ENCODE peak calls at places on chromosomes 16 and 17, in four cellular contexts. L, M, N and D are unnamed samples.
A peak's percentile ranks its signal among the peaks of the same experiment; 100 is the strongest.

GRCh38 chr17:76475302-76475701 is 7.9 kb downstream of the AANAT start:
- DNase-seq in L (no peak), N (no peak), M (no peak), D (no peak)

GRCh38 chr17:28755486-28755885 is 11.7 kb downstream of the TRAF4 start:
- DNase-seq in L (no peak), M (peak; percentile 17), N (no peak), D (peak; percentile 4)

GRCh38 chr16:15055141-15056053 is 477 bp downstream of the NTAN1 start:
- DNase-seq in N (peak; percentile 54), M (peak; percentile 63), L (peak; percentile 68), D (peak; percentile 96)

GRCh38 chr16:48879173-48879926 is 269.4 kb upstream of the N4BP1 start:
- DNase-seq in M (no peak), N (no peak), L (no peak), D (no peak)

GRCh38 chr17:20187049-20187448 is 177.9 kb downstream of the SPECC1 start:
- DNase-seq in M (no peak), N (no peak), L (no peak), D (no peak)

GRCh38 chr16:4314532-4315184 is 1.2 kb upstream of the GLIS2 start:
- DNase-seq in M (peak; percentile 83), N (no peak), L (no peak), D (no peak)

GRCh38 chr16:88687676-88688012 is 1.3 kb upstream of the SNAI3 start:
- DNase-seq in L (no peak), M (peak; percentile 22), N (no peak), D (no peak)

GRCh38 chr16:86585821-86586611 is 7.7 kb downstream of the FOXL1 start:
- DNase-seq in N (no peak), L (no peak), M (no peak), D (no peak)

GRCh38 chr16:81823734-81824133 is 44.6 kb downstream of the PLCG2 start:
- DNase-seq in M (no peak), N (no peak), L (no peak), D (no peak)

GRCh38 chr17:30524847-30525246 is 47.6 kb downstream of the GOSR1 start:
- DNase-seq in L (no peak), N (peak; percentile 24), M (no peak), D (no peak)

GRCh38 chr16:84740596-84741071 is 40.8 kb downstream of the USP10 start:
- DNase-seq in M (no peak), N (peak; percentile 22), L (peak; percentile 32), D (no peak)

GRCh38 chr17:77445030-77445907 is 304.5 kb downstream of the SEC14L1 start:
- DNase-seq in M (peak; percentile 86), N (no peak), L (peak; percentile 67), D (peak; percentile 96)

GRCh38 chr17:18039535-18040286 is 503 bp downstream of the GID4 start:
- DNase-seq in N (no peak), L (peak; percentile 30), M (no peak), D (no peak)

GRCh38 chr16:86027366-86028126 is 128.6 kb downstream of the IRF8 start:
- DNase-seq in M (no peak), L (no peak), N (no peak), D (no peak)

GRCh38 chr16:84115919-84116719 is 623 bp downstream of the MBTPS1 start:
- DNase-seq in M (no peak), N (peak; percentile 43), L (no peak), D (no peak)

GRCh38 chr16:4032768-4033167 is 83.5 kb downstream of the ADCY9 start:
- DNase-seq in M (peak; percentile 61), N (peak; percentile 16), L (no peak), D (peak; percentile 88)

GRCh38 chr17:49575524-49576120 is at the start of gene NXPH3:
- DNase-seq in N (peak; percentile 62), L (peak; percentile 79), M (peak; percentile 89), D (peak; percentile 89)

GRCh38 chr16:17134586-17134985 is 336.2 kb downstream of the XYLT1 start:
- DNase-seq in L (no peak), M (no peak), N (no peak), D (no peak)

GRCh38 chr17:55561316-55561972 is 50.2 kb upstream of the SMIM36 start:
- DNase-seq in L (no peak), M (no peak), N (no peak), D (no peak)

GRCh38 chr16:50553182-50553710 is 5.0 kb downstream of the NKD1 start:
- DNase-seq in N (no peak), M (no peak), L (no peak), D (peak; percentile 62)

GRCh38 chr16:35559911-35560636 is 2100.7 kb downstream of the TP53TG3F start:
- DNase-seq in M (no peak), N (no peak), L (no peak), D (no peak)

GRCh38 chr16:49701867-49702494 is 153.9 kb downstream of the ZNF423 start:
- DNase-seq in M (peak; percentile 95), N (peak; percentile 53), L (peak; percentile 43), D (no peak)

GRCh38 chr16:3509470-3509928 is 8.7 kb downstream of the CLUAP1 start:
- DNase-seq in M (no peak), N (no peak), L (no peak), D (peak; percentile 84)

GRCh38 chr17:9408381-9408780 is 167.2 kb downstream of the STX8 start:
- DNase-seq in M (no peak), L (no peak), N (no peak), D (no peak)

GRCh38 chr17:72233981-72234380 is 113.2 kb downstream of the SOX9 start:
- DNase-seq in L (no peak), N (no peak), M (no peak), D (no peak)

GRCh38 chr17:2372681-2373080 is 28.2 kb downstream of the MNT start:
- DNase-seq in M (no peak), N (no peak), L (no peak), D (no peak)

GRCh38 chr17:10224592-10225195 is 26.3 kb upstream of the GAS7 start:
- DNase-seq in N (no peak), M (no peak), L (no peak), D (no peak)

GRCh38 chr17:72063262-72063661 is 57.6 kb upstream of the SOX9 start:
- DNase-seq in L (no peak), N (no peak), M (no peak), D (no peak)

GRCh38 chr16:29877266-29877961 is 14.4 kb upstream of the CDIPT start:
- DNase-seq in N (no peak), L (no peak), M (no peak), D (no peak)

GRCh38 chr17:76523084-76524037 is 14.1 kb downstream of the CYGB start:
- DNase-seq in L (peak; percentile 77), N (peak; percentile 63), M (peak; percentile 88), D (peak; percentile 97)

DNA sequence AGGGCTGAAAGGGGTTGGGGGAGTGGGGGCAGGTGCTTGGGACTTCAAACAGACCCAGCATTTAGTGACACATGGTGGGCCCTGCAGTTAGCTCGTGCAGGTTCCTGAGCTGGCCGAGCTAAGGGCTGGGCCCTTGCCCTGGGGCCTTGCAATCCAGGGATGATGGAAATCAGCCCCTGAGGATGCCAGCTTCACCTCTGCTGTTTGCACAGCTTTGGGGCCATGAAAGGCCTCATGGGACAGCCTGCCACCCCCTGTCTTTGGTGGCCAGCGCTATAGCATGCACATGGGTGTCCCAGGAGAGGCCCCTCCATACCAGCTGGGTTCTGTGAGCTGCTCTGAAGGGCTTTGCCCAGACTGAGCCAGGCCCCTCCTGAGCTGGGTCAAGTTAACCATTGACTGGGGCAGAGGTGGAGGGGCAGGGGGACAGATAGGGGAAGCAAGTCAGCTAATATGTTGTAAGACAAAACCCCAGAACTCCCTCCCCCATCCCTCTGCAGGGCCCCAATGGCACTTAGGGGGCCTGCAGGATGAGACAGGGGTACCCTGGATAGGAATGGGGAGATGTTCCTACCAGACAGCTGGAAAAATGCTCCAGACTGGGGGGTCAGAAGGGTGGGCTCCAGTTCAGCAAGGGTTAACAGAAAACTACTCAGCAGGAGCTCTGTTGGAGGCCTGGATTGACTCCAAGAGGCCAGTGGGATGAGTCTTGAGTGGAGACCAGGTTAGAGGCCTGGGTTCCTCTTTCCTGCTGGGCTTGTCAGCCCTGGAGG is 679 bp downstream of the PRR15L start:
- DNase-seq in N (no peak), L (no peak), M (no peak), D (no peak)
- H3K27ac ChIP-seq in N (no peak overlapping the region), L (no peak overlapping the region), M (no peak overlapping the region), D (no peak overlapping the region)

GRCh38 chr17:47895254-47895855 is 681 bp upstream of the SP2 start:
- DNase-seq in N (no peak), L (no peak), M (peak; percentile 73), D (peak; percentile 93)

GRCh38 chr17:47898246-47898645 is 2.2 kb downstream of the SP2 start:
- DNase-seq in M (no peak), N (no peak), L (no peak), D (no peak)

GRCh38 chr17:47897561-47897960 is 1.5 kb downstream of the SP2 start:
- DNase-seq in N (no peak), L (no peak), M (no peak), D (no peak)

GRCh38 chr17:47895856-47896671 is at the start of gene SP2:
- DNase-seq in L (peak; percentile 99), N (peak; percentile 100), M (peak; percentile 99), D (peak; percentile 97)

DNA sequence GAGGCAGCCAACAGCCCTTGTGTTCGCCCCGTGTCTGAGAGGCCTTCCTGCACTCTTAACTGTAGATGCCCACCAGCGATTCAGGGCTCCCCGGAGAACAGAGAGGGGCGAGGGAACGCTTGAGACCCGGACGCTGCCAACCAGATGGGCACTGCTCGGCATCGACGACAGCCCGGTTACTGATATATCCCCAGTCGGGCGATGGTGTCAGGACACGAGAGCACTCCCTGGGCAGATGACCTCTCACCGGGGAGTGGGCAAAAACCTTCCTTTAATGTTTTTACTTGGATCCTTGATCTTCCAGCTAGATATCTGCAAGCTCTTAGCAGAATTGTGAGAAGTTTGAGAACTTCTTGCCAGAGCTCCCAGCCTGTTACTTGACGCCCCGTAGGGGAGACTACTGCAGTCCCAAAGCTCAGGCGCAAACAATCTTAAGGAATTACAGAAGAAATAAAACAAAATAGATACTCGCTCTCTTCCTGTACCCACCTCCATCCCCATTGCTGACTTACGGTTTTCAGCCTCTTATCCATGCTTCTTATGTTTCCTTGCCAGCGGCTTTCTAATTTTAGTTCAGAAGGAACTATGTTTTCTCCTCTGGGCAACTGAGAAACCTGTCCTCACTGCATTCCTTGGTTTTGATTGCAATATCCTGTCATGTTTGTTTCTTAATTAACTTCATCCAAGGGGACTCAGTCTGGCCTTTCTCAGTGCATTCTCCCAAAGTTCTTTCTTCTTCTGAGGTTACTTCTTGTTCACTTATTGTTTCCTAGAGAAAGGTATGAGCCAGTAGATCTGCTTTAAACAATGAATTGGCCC is 845 bp downstream of the SP2 start:
- DNase-seq in L (no peak), M (no peak), N (no peak), D (no peak)
- H3K27me3 ChIP-seq in L (no peaks in the 10 kb centered on the region), M (no peaks in the 10 kb centered on the region), N (no peaks in the 10 kb centered on the region), D (no peaks in the 10 kb centered on the region)

GRCh38 chr17:80986816-80987480 is 4.7 kb upstream of the CHMP6 start:
- DNase-seq in L (peak; percentile 53), M (peak; percentile 72), N (no peak), D (peak; percentile 86)
- H3K27ac ChIP-seq in L (peak overlapping the region; percentile 49), M (no peak overlapping the region), N (no peak overlapping the region), D (no peak overlapping the region)

DNA sequence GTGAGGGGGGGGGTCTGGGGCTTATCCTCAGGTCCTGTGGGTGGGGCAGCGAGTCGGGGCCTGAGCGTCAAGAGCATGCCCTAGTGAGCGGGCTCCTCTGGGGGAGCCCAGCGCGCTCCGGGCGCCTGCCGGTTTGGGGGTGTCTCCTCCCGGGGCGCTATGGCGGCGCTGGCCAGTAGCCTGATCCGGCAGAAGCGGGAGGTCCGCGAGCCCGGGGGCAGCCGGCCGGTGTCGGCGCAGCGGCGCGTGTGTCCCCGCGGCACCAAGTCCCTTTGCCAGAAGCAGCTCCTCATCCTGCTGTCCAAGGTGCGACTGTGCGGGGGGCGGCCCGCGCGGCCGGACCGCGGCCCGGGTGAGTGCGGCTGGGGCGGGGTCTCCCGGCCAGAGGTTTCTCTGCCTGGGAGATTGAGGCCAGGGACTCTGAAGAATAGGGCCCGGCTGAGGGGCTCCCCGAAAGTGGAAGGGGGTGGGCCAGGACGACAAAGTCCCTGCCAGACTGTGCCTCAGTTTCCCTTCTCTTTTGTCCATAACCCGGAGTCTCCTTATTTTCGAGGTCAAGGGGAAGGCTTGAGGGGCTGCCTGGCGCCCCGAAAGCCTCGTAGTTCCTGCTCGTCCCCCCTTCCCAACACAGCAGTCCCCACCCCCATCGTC is at the start of gene FGF11:
- DNase-seq in N (no peak), M (peak; percentile 66), L (no peak), D (no peak)
- H3K27me3 ChIP-seq in N (peaks cover 9% of the 10 kb centered on the region), M (no peaks in the 10 kb centered on the region), L (peaks cover 37% of the 10 kb centered on the region), D (peaks cover 56% of the 10 kb centered on the region)